ENCODE peak calls at places on chromosomes 1 and 21, in nine cellular contexts. A, N, Z, P, Y, F, I, E and T are unnamed samples.

GRCh38 chr1:214018605-214019268 is 31.0 kb downstream of the PROX1 start:
- DNase-seq in A (no peak), N (no peak), Z (no peak), P (peak), Y (no peak), F (no peak), I (peak), E (no peak), T (no peak)

GRCh38 chr1:82086739-82087138 is 286.0 kb downstream of the ADGRL2 start:
- DNase-seq in A (no peak), N (no peak), Z (no peak), P (no peak), Y (peak), F (no peak), I (no peak), E (no peak), T (no peak)

GRCh38 chr1:162906485-162906884 is 45.5 kb upstream of the CCDC190 start:
- DNase-seq in A (no peak), N (no peak), Z (no peak), P (no peak), Y (peak), F (no peak), I (no peak), E (no peak), T (no peak)

GRCh38 chr1:154784924-154785531 is 85.1 kb downstream of the KCNN3 start:
- DNase-seq in A (no peak), N (no peak), Z (no peak), P (no peak), Y (no peak), F (no peak), I (no peak), E (no peak), T (no peak)

GRCh38 chr1:32769524-32770220 is 47.5 kb downstream of the YARS1 start:
- DNase-seq in A (no peak), N (no peak), Z (peak), P (no peak), Y (no peak), F (no peak), I (no peak), E (no peak), T (no peak)

GRCh38 chr1:197614916-197615692 is 160.2 kb downstream of the DENND1B start:
- DNase-seq in A (peak), N (no peak), Z (peak), P (no peak), Y (peak), F (peak), I (peak), E (no peak), T (peak)

GRCh38 chr1:24047101-24047459 is 64.9 kb downstream of the MYOM3 start:
- DNase-seq in A (no peak), N (no peak), Z (peak), P (no peak), Y (no peak), F (peak), I (no peak), E (no peak), T (no peak)

GRCh38 chr21:25573409-25574206 is 33.7 kb downstream of the MRPL39 start:
- DNase-seq in A (no peak), N (no peak), Z (peak), P (no peak), Y (peak), F (peak), I (no peak), E (peak), T (peak)

GRCh38 chr21:24217141-24217540 is 1390.1 kb downstream of the MRPL39 start:
- DNase-seq in A (no peak), N (no peak), Z (no peak), P (no peak), Y (no peak), F (no peak), I (no peak), E (no peak), T (no peak)

GRCh38 chr1:18732686-18733085 is 102.0 kb downstream of the PAX7 start:
- DNase-seq in A (no peak), N (no peak), Z (no peak), P (no peak), Y (no peak), F (no peak), I (no peak), E (no peak), T (no peak)

GRCh38 chr1:183310753-183311465 is 107.3 kb downstream of the NMNAT2 start:
- DNase-seq in A (no peak), N (no peak), Z (no peak), P (no peak), Y (peak), F (peak), I (no peak), E (no peak), T (no peak)

GRCh38 chr1:2232916-2233438 is 4.9 kb downstream of the SKI start:
- DNase-seq in A (no peak), N (no peak), Z (no peak), P (no peak), Y (no peak), F (no peak), I (no peak), E (no peak), T (no peak)

GRCh38 chr1:23624440-23624839 is 65.1 kb upstream of the ID3 start:
- DNase-seq in A (no peak), N (no peak), Z (no peak), P (no peak), Y (no peak), F (no peak), I (no peak), E (no peak), T (no peak)

GRCh38 chr1:174021611-174022079 is 512 bp downstream of the RC3H1 start:
- DNase-seq in A (peak), N (no peak), Z (peak), P (peak), Y (peak), F (no peak), I (peak), E (no peak), T (peak)

GRCh38 chr1:150553392-150554085 is 4.3 kb downstream of the ADAMTSL4 start:
- DNase-seq in A (no peak), N (no peak), Z (no peak), P (no peak), Y (no peak), F (no peak), I (no peak), E (no peak), T (no peak)

GRCh38 chr1:170640581-170640980 is 23.4 kb upstream of the PRRX1 start:
- DNase-seq in A (no peak), N (no peak), Z (no peak), P (no peak), Y (no peak), F (no peak), I (no peak), E (no peak), T (no peak)

GRCh38 chr21:27406297-27407009 is 439.6 kb upstream of the ADAMTS5 start:
- DNase-seq in A (no peak), N (no peak), Z (no peak), P (no peak), Y (no peak), F (no peak), I (no peak), E (peak), T (no peak)

GRCh38 chr1:185559684-185560310 is 174.4 kb upstream of the HMCN1 start:
- DNase-seq in A (peak), N (no peak), Z (peak), P (no peak), Y (peak), F (peak), I (no peak), E (peak), T (peak)

GRCh38 chr1:19661721-19662228 is 2.9 kb upstream of the HTR6 start:
- DNase-seq in A (no peak), N (no peak), Z (no peak), P (no peak), Y (peak), F (peak), I (peak), E (no peak), T (peak)

GRCh38 chr1:89823679-89824292 is 3.0 kb downstream of the LRRC8D start:
- DNase-seq in A (no peak), N (no peak), Z (no peak), P (no peak), Y (peak), F (no peak), I (no peak), E (no peak), T (peak)

GRCh38 chr1:91777630-91778300 is 108.2 kb downstream of the TGFBR3 start:
- DNase-seq in A (no peak), N (no peak), Z (no peak), P (no peak), Y (no peak), F (no peak), I (peak), E (no peak), T (no peak)

GRCh38 chr1:116585886-116586285 is 15.1 kb upstream of the CD58 start:
- DNase-seq in A (no peak), N (no peak), Z (no peak), P (no peak), Y (peak), F (no peak), I (no peak), E (no peak), T (no peak)

GRCh38 chr1:198686069-198686728 is 47.4 kb downstream of the PTPRC start:
- DNase-seq in A (no peak), N (no peak), Z (no peak), P (no peak), Y (peak), F (peak), I (peak), E (no peak), T (peak)

GRCh38 chr1:212930986-212931678 is 19.2 kb upstream of the VASH2 start:
- DNase-seq in A (no peak), N (no peak), Z (no peak), P (no peak), Y (peak), F (no peak), I (no peak), E (no peak), T (no peak)

GRCh38 chr1:50978144-50978851 is 8.3 kb downstream of the CDKN2C start:
- DNase-seq in A (peak), N (no peak), Z (peak), P (peak), Y (peak), F (peak), I (peak), E (no peak), T (peak)

GRCh38 chr1:18654599-18654998 is 24.0 kb downstream of the PAX7 start:
- DNase-seq in A (no peak), N (no peak), Z (no peak), P (no peak), Y (no peak), F (no peak), I (no peak), E (no peak), T (no peak)

GRCh38 chr1:115204529-115204928 is 115.2 kb upstream of the TSPAN2 start:
- DNase-seq in A (no peak), N (no peak), Z (no peak), P (no peak), Y (no peak), F (no peak), I (no peak), E (no peak), T (no peak)

GRCh38 chr1:15277933-15278332 is 30.9 kb downstream of the FHAD1 start:
- DNase-seq in A (no peak), N (no peak), Z (no peak), P (no peak), Y (no peak), F (no peak), I (no peak), E (no peak), T (no peak)

GRCh38 chr1:40041466-40041838 is 923 bp downstream of the CAP1 start:
- DNase-seq in A (no peak), N (no peak), Z (no peak), P (no peak), Y (no peak), F (no peak), I (no peak), E (no peak), T (no peak)

GRCh38 chr1:207336559-207337467 is 15.3 kb downstream of the CD55 start:
- DNase-seq in A (no peak), N (no peak), Z (peak), P (no peak), Y (peak), F (peak), I (no peak), E (no peak), T (no peak)

GRCh38 chr1:91501527-91501859 is 842 bp downstream of the CDC7 start:
- DNase-seq in A (no peak), N (peak), Z (no peak), P (no peak), Y (no peak), F (no peak), I (peak), E (no peak), T (no peak)

GRCh38 chr1:155012052-155012546 is 9.5 kb downstream of the ZBTB7B start:
- DNase-seq in A (no peak), N (peak), Z (no peak), P (peak), Y (no peak), F (peak), I (peak), E (no peak), T (peak)

GRCh38 chr1:160829766-160830165 is 32.9 kb downstream of the CD244 start:
- DNase-seq in A (no peak), N (no peak), Z (no peak), P (no peak), Y (no peak), F (no peak), I (no peak), E (no peak), T (no peak)

GRCh38 chr1:22777658-22778057 is 67.0 kb downstream of the EPHB2 start:
- DNase-seq in A (no peak), N (no peak), Z (no peak), P (no peak), Y (no peak), F (no peak), I (no peak), E (no peak), T (no peak)

GRCh38 chr1:20165522-20165951 is 20.4 kb upstream of the UBXN10 start:
- DNase-seq in A (no peak), N (no peak), Z (no peak), P (no peak), Y (no peak), F (no peak), I (no peak), E (no peak), T (no peak)

GRCh38 chr1:98053471-98054366 is 132.9 kb upstream of the DPYD start:
- DNase-seq in A (peak), N (no peak), Z (peak), P (no peak), Y (peak), F (no peak), I (peak), E (no peak), T (peak)

GRCh38 chr1:88961647-88962275 is 30.7 kb downstream of the KYAT3 start:
- DNase-seq in A (no peak), N (no peak), Z (no peak), P (no peak), Y (no peak), F (no peak), I (no peak), E (no peak), T (no peak)

GRCh38 chr1:12113433-12114339 is 50.6 kb downstream of the TNFRSF8 start:
- DNase-seq in A (no peak), N (no peak), Z (no peak), P (peak), Y (no peak), F (peak), I (no peak), E (no peak), T (no peak)